ENCODE peak calls at places on chromosomes 16 and 17, in seven cellular contexts. Z, G, U, V, O, C and N are unnamed samples.

GRCh38 chr17:1989135-1989534 is 36.0 kb downstream of the RTN4RL1 start:
- DNase-seq in Z (no peak), G (peak), U (peak), V (no peak), O (no peak), C (no peak), N (peak)

GRCh38 chr16:56910654-56911539 is 21.0 kb upstream of the HERPUD1 start:
- DNase-seq in Z (no peak), G (peak), U (peak), V (peak), O (peak), C (no peak), N (peak)

GRCh38 chr16:73047221-73047535 is 750 bp downstream of the ZFHX3 start:
- DNase-seq in Z (no peak), G (no peak), U (peak), V (no peak), O (no peak), C (no peak), N (peak)

GRCh38 chr16:3824121-3824795 is 56.3 kb downstream of the CREBBP start:
- DNase-seq in Z (no peak), G (no peak), U (peak), V (no peak), O (no peak), C (no peak), N (no peak)

GRCh38 chr17:35969558-35970442 is 11.5 kb downstream of the CCL16 start:
- DNase-seq in Z (peak), G (peak), U (peak), V (peak), O (peak), C (no peak), N (peak)

GRCh38 chr17:48756816-48757215 is 28.3 kb upstream of the HOXB13 start:
- DNase-seq in Z (no peak), G (no peak), U (no peak), V (peak), O (peak), C (no peak), N (no peak)

GRCh38 chr16:53052519-53053501 is at the start of gene CHD9NB:
- DNase-seq in Z (no peak), G (peak), U (peak), V (peak), O (peak), C (no peak), N (peak)

GRCh38 chr17:49230636-49231562 is at the start of gene PHOSPHO1:
- DNase-seq in Z (peak), G (peak), U (peak), V (peak), O (peak), C (no peak), N (peak)

GRCh38 chr17:11304568-11304967 is 63.6 kb downstream of the SHISA6 start:
- DNase-seq in Z (no peak), G (no peak), U (no peak), V (no peak), O (no peak), C (peak), N (no peak)

GRCh38 chr17:57677301-57677700 is 67.8 kb downstream of the CCDC182 start:
- DNase-seq in Z (no peak), G (no peak), U (no peak), V (no peak), O (no peak), C (no peak), N (no peak)

GRCh38 chr17:49450735-49451134 is 36.1 kb upstream of the PHB1 start:
- DNase-seq in Z (no peak), G (no peak), U (peak), V (no peak), O (peak), C (no peak), N (peak)

GRCh38 chr17:76370261-76370993 is 14.0 kb upstream of the SPHK1 start:
- DNase-seq in Z (no peak), G (peak), U (peak), V (peak), O (no peak), C (no peak), N (peak)

GRCh38 chr17:1773755-1774181 is 11.9 kb downstream of the SERPINF1 start:
- DNase-seq in Z (no peak), G (no peak), U (no peak), V (peak), O (no peak), C (no peak), N (peak)

GRCh38 chr17:71084838-71085237 is 915.5 kb downstream of the KCNJ2 start:
- DNase-seq in Z (no peak), G (no peak), U (no peak), V (no peak), O (no peak), C (no peak), N (no peak)

GRCh38 chr17:71084219-71084618 is 914.9 kb downstream of the KCNJ2 start:
- DNase-seq in Z (no peak), G (peak), U (peak), V (peak), O (peak), C (no peak), N (peak)

GRCh38 chr17:71085238-71086033 is 916.1 kb downstream of the KCNJ2 start:
- DNase-seq in Z (no peak), G (no peak), U (no peak), V (peak), O (peak), C (no peak), N (no peak)

GRCh38 chr17:71080937-71081336 is 911.6 kb downstream of the KCNJ2 start:
- DNase-seq in Z (no peak), G (no peak), U (no peak), V (no peak), O (no peak), C (no peak), N (no peak)

DNA sequence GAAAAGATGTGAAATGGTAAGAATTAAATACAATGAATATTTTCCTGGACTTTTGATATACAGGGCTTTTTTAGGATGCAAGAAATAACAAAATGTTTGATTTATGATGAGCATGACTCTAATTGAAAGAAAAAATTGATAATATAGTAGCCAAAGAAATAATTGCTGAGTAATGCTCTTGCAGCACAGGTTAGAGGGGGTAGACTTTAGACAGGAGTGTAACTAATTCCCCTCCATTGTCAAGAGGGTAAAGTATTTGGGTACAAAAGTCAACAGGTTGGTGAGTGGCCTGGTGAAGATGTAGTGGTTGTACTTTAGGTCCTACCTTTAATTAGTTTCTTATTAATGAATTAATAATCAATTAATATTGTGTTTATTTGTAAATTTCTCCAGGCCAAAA is 912.3 kb downstream of the KCNJ2 start:
- DNase-seq in Z (no peak), G (no peak), U (no peak), V (no peak), O (no peak), C (no peak), N (no peak)
- H3K4me3 ChIP-seq in Z (no peak), G (no peak), U (no peak), V (no peak), O (no peak), C (no peak), N (no peak)

DNA sequence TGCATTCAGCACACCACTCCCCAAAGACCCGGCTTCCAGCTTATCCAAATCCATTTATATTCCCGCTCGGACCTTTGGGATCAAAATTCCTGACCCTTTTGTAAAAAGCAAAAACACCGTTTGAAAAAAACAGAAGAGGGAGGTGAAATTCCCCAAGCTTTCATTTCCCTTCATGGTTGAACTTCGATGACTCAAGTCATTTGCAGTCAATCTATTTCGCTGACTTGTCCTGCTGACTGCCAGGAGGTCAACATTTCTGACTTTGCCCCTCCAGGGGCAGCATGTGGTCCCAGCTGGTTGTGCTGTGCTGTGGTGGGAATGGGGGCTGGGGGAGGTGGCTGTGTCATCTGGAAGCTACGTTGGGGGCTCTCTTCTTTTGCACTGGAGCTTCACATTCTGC is 87.5 kb upstream of the IRX3 start:
- DNase-seq in Z (no peak), G (peak), U (peak), V (no peak), O (peak), C (no peak), N (peak)
- H3K4me3 ChIP-seq in Z (no peak), G (peak), U (peak), V (no peak), O (peak), C (no peak), N (peak)

DNA sequence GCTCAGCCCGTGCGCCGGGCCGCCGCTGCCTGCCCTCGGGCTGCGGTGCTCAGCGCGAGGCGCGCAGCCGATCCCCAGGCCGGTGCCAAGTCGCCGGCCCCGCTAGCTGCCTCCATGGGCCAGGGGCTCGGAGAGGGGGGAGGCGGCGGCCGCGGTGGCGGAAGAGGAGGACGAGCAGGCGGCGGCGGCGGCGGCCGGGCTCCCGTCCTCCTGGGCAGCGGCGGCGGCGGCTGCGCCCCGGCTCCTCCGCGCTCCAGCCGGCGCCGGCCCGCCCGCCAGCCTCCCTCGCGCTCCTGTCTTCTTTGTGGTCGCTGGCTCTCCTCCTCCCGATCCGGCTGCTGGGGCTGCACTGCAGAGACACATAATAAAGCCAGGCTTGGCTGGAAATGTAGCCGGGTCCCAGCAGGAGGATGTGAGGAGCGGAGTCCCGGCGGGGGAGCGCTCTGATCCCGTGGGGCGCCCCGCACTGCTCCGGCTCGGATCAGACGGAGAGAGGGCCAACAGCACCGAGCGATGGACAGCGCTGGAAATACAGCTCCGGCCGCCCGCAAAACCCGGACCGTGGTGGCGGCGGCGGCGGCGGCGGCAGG is 924 bp upstream of the ZNF423 start:
- DNase-seq in Z (no peak), G (peak), U (peak), V (peak), O (peak), C (no peak), N (peak)
- H3K4me3 ChIP-seq in Z (no peak), G (peak), U (peak), V (no peak), O (no peak), C (peak), N (peak)

GRCh38 chr17:75047398-75048098 is 523 bp downstream of the KCTD2 start:
- DNase-seq in Z (peak), G (no peak), U (peak), V (peak), O (peak), C (no peak), N (peak)

GRCh38 chr17:75046583-75047289 is at the start of the genes ATP5PD and KCTD2:
- DNase-seq in Z (peak), G (peak), U (peak), V (peak), O (peak), C (peak), N (peak)

GRCh38 chr17:75049057-75049456 is 2.0 kb downstream of the KCTD2 start:
- DNase-seq in Z (no peak), G (no peak), U (no peak), V (no peak), O (no peak), C (no peak), N (no peak)

GRCh38 chr17:75051941-75052340 is 4.9 kb downstream of the KCTD2 start:
- DNase-seq in Z (no peak), G (no peak), U (no peak), V (no peak), O (no peak), C (no peak), N (no peak)

DNA sequence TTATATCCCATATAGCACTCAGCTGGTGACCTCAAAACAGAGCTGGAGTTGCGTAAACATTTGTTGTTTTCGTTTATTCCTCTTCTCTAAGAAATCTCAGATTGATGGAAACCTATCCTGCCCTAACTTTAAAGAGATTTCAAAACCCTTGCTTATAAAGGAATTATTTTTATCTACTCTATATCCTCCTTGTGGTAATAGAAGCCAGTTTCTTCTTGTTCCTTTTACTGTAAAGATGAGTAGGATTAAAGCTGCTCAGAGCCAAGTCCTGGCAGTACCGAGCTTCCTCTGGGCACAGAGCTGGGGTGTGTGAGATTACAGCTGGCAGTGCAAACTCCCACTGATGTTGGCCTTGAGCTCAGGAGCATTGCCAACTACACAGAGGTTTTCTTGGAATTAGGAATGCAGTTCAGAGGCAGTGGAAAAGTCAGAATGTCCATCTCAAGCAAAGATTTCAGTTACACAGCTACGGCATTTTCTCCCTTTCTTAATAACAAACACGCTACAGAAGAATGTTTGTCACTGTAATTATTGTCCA is 1.4 kb downstream of the KCTD2 start:
- DNase-seq in Z (no peak), G (no peak), U (peak), V (peak), O (peak), C (no peak), N (peak)
- H3K4me3 ChIP-seq in Z (peak), G (peak), U (peak), V (no peak), O (peak), C (peak), N (peak)

DNA sequence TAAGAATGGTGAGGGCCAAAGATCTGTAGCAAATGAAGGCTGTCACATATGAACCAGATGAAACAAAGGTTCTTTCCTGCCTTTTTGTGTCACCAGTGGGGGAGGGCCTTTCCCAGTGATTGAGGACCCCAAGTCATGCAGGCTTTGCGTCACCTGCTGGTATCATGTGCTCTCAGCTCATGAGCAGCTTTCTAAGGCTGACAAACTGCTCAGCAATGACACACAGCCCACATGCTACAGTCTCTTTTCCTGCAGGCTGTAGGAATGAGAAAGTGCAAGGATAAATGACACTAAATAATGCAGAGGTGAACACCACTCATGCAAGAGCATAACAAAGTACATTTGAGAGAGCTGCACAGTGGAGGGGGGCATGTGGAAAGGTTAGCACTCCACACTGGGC is 34.8 kb downstream of the TOM1L2 start:
- DNase-seq in Z (no peak), G (no peak), U (peak), V (no peak), O (no peak), C (no peak), N (no peak)
- H3K4me3 ChIP-seq in Z (no peak), G (no peak), U (no peak), V (no peak), O (no peak), C (no peak), N (no peak)